ENCODE peak calls at places on chromosome 11, in four cellular contexts. R is NT2/D1; Z is activated naive CD8-positive, alpha-beta T cell treated with anti-CD3 and anti-CD28 coated beads, Interleukin-2, amount 50 U/mL, for 16 hours; X is stimulated activated CD8-positive, alpha-beta memory T cell treated with anti-CD3 and anti-CD28 coated beads, Interleukin-15, amount 100 ng/mL, for 24 hours. D is an unnamed sample.

GRCh38 chr11:68040957-68041591 is 2.2 kb downstream of the TCIRG1 start:
- DNase-seq in Z (no peak), X (no peak), R (no peak), D (peak; percentile 39)

GRCh38 chr11:96155627-96156378 is 187.2 kb downstream of the MAML2 start:
- DNase-seq in R (no peak), X (no peak), Z (peak; percentile 17), D (peak; percentile 80)

GRCh38 chr11:108121274-108122155 is at the start of gene ACAT1:
- DNase-seq in R (peak; percentile 80), X (peak; percentile 96), Z (peak; percentile 92), D (peak; percentile 99)

GRCh38 chr11:60477035-60477445 is 15.5 kb upstream of the MS4A12 start:
- DNase-seq in R (no peak), X (no peak), Z (no peak), D (no peak)

GRCh38 chr11:45818961-45819605 is 14.1 kb downstream of the SLC35C1 start:
- DNase-seq in X (no peak), Z (no peak), R (no peak), D (no peak)

GRCh38 chr11:76551400-76551799 is 106.6 kb downstream of the EMSY start:
- DNase-seq in R (no peak), X (no peak), Z (no peak), D (no peak)

GRCh38 chr11:41413843-41414242 is 45.6 kb downstream of the LRRC4C start:
- DNase-seq in X (no peak), R (no peak), Z (no peak), D (no peak)

GRCh38 chr11:108871152-108871551 is 206.3 kb downstream of the DDX10 start:
- DNase-seq in Z (no peak), X (no peak), R (peak; percentile 22), D (no peak)

GRCh38 chr11:111975076-111975806 is 38.1 kb downstream of the DIXDC1 start:
- DNase-seq in R (no peak), X (no peak), Z (no peak), D (peak; percentile 46)

GRCh38 chr11:72239296-72239848 is 4.6 kb downstream of the PHOX2A start:
- DNase-seq in X (no peak), Z (no peak), R (no peak), D (peak; percentile 84)

GRCh38 chr11:57567210-57567511 is 311 bp downstream of the UBE2L6 start:
- DNase-seq in Z (no peak), X (peak; percentile 3), R (no peak), D (no peak)

GRCh38 chr11:45658292-45658991 is 7.0 kb downstream of the CHST1 start:
- DNase-seq in R (peak; percentile 69), Z (no peak), X (no peak), D (peak; percentile 83)

GRCh38 chr11:76131585-76131984 is 74.7 kb downstream of the WNT11 start:
- DNase-seq in Z (no peak), R (no peak), X (no peak), D (no peak)

GRCh38 chr11:45553401-45553936 is 112.0 kb downstream of the CHST1 start:
- DNase-seq in Z (no peak), R (no peak), X (no peak), D (no peak)

GRCh38 chr11:11036185-11037161 is 178.6 kb upstream of the ZBED5 start:
- DNase-seq in R (peak; percentile 49), Z (no peak), X (no peak), D (no peak)

GRCh38 chr11:27847496-27847895 is 147.2 kb upstream of the BDNF start:
- DNase-seq in Z (no peak), R (no peak), X (no peak), D (no peak)

GRCh38 chr11:12901874-12902481 is 107.1 kb upstream of the RASSF10 start:
- DNase-seq in Z (no peak), X (no peak), R (no peak), D (no peak)

GRCh38 chr11:59600234-59600633 is 15.3 kb downstream of the OSBP start:
- DNase-seq in X (no peak), Z (no peak), R (no peak), D (no peak)

GRCh38 chr11:57263351-57263750 is 26.3 kb upstream of the APLNR start:
- DNase-seq in R (peak; percentile 72), Z (no peak), X (no peak), D (no peak)

GRCh38 chr11:61785837-61786402 is 6.5 kb downstream of the TMEM258 start:
- DNase-seq in Z (no peak), X (no peak), R (no peak), D (no peak)

GRCh38 chr11:91796999-91797398 is 427.6 kb upstream of the FAT3 start:
- DNase-seq in Z (no peak), R (no peak), X (no peak), D (no peak)

GRCh38 chr11:45934580-45935318 is 12.3 kb downstream of the LARGE2 start:
- DNase-seq in Z (no peak), X (no peak), R (peak; percentile 39), D (no peak)

GRCh38 chr11:31806186-31806943 is 4.8 kb downstream of the PAX6 start:
- DNase-seq in R (no peak), X (no peak), Z (no peak), D (no peak)

GRCh38 chr11:30406978-30407762 is 84.3 kb downstream of the ARL14EP start:
- DNase-seq in Z (no peak), X (no peak), R (peak; percentile 59), D (peak; percentile 42)

GRCh38 chr11:61897387-61898246 is 6.3 kb upstream of the FADS3 start:
- DNase-seq in R (peak; percentile 79), Z (peak; percentile 57), X (peak; percentile 56), D (peak; percentile 84)

GRCh38 chr11:83087035-83087434 is 15.3 kb upstream of the RAB30 start:
- DNase-seq in X (no peak), Z (no peak), R (no peak), D (no peak)

GRCh38 chr11:61671527-61671926 is 8.7 kb upstream of the DAGLA start:
- DNase-seq in Z (no peak), X (no peak), R (no peak), D (no peak)

GRCh38 chr11:128297111-128297651 is 290.2 kb downstream of the ETS1 start:
- DNase-seq in X (no peak), R (no peak), Z (no peak), D (no peak)

GRCh38 chr11:121318848-121319834 is 26.6 kb downstream of the SC5D start:
- DNase-seq in X (no peak), Z (no peak), R (no peak), D (no peak)

GRCh38 chr11:118911880-118912741 is 13.6 kb downstream of the BCL9L start:
- DNase-seq in R (no peak), X (no peak), Z (peak; percentile 63), D (peak; percentile 84)

GRCh38 chr11:126322996-126323395 is 19.1 kb downstream of the DCPS start:
- DNase-seq in Z (no peak), X (no peak), R (no peak), D (no peak)

GRCh38 chr11:112961751-112962747 is 829 bp downstream of the NCAM1 start:
- DNase-seq in Z (no peak), R (no peak), X (no peak), D (peak; percentile 51)

GRCh38 chr11:69465236-69466000 is 16.0 kb upstream of the LINC01488 start:
- DNase-seq in R (no peak), Z (no peak), X (no peak), D (peak; percentile 30)

GRCh38 chr11:86174101-86175046 is 70.2 kb upstream of the EED start:
- DNase-seq in X (no peak), R (no peak), Z (no peak), D (peak; percentile 88)

GRCh38 chr11:74815966-74816365 is 67.3 kb downstream of the RNF169 start:
- DNase-seq in X (no peak), Z (no peak), R (no peak), D (no peak)

GRCh38 chr11:26649884-26650283 is 72.0 kb downstream of the SLC5A12 start:
- DNase-seq in R (peak; percentile 61), Z (no peak), X (no peak), D (no peak)

GRCh38 chr11:119373059-119373875 is 8.2 kb downstream of the USP2 start:
- DNase-seq in Z (no peak), R (no peak), X (no peak), D (no peak)

GRCh38 chr11:83717551-83717950 is 431.4 kb upstream of the CCDC90B start:
- DNase-seq in R (no peak), X (no peak), Z (no peak), D (no peak)

GRCh38 chr11:120063686-120064340 is 74.1 kb downstream of the TRIM29 start:
- DNase-seq in R (no peak), Z (no peak), X (no peak), D (no peak)